ENCODE peak calls at places on chromosomes 5 and 9, in ten cellular contexts. One of them, this sample, is unnamed.
A peak's percentile ranks its signal among the peaks of the same experiment; 100 is the strongest.

GRCh38 chr9:86843182-86843581 is 104.1 kb downstream of the GAS1 start:
- DNase-seq in lower lobe of right lung: no peak
- DNase-seq in GM23248: no peak
- DNase-seq in tibial artery: no peak
- DNase-seq in mesenchymal stem cell: no peak
- DNase-seq in DND-41: no peak
- DNase-seq in aorta: no peak
- DNase-seq in PC-3: no peak
- DNase-seq in Caco-2: no peak
- DNase-seq in neural progenitor cell: no peak
- DNase-seq in this sample: no peak

GRCh38 chr5:56429110-56429561 is 196.0 kb upstream of the ANKRD55 start:
- DNase-seq in PC-3: no peak
- DNase-seq in aorta: no peak
- DNase-seq in GM23248: no peak
- DNase-seq in lower lobe of right lung: no peak
- DNase-seq in Caco-2: no peak
- DNase-seq in mesenchymal stem cell: peak; percentile 33
- DNase-seq in neural progenitor cell: no peak
- DNase-seq in tibial artery: no peak
- DNase-seq in DND-41: no peak
- DNase-seq in this sample: no peak

GRCh38 chr9:98071737-98072136 is 15.2 kb downstream of the NANS start:
- DNase-seq in Caco-2: no peak
- DNase-seq in neural progenitor cell: no peak
- DNase-seq in GM23248: no peak
- DNase-seq in lower lobe of right lung: no peak
- DNase-seq in aorta: no peak
- DNase-seq in DND-41: no peak
- DNase-seq in tibial artery: no peak
- DNase-seq in mesenchymal stem cell: no peak
- DNase-seq in PC-3: no peak
- DNase-seq in this sample: no peak

GRCh38 chr5:172364773-172365172 is 81.2 kb upstream of the UBTD2 start:
- DNase-seq in GM23248: peak; percentile 7
- DNase-seq in Caco-2: no peak
- DNase-seq in tibial artery: no peak
- DNase-seq in mesenchymal stem cell: no peak
- DNase-seq in neural progenitor cell: no peak
- DNase-seq in lower lobe of right lung: no peak
- DNase-seq in DND-41: peak; percentile 52
- DNase-seq in PC-3: no peak
- DNase-seq in aorta: no peak
- DNase-seq in this sample: no peak

GRCh38 chr9:95938724-95939123 is 63.2 kb downstream of the ERCC6L2 start:
- DNase-seq in Caco-2: no peak
- DNase-seq in lower lobe of right lung: no peak
- DNase-seq in aorta: no peak
- DNase-seq in PC-3: no peak
- DNase-seq in DND-41: no peak
- DNase-seq in tibial artery: no peak
- DNase-seq in neural progenitor cell: no peak
- DNase-seq in GM23248: no peak
- DNase-seq in mesenchymal stem cell: no peak
- DNase-seq in this sample: no peak

GRCh38 chr5:68251804-68252648 is 36.5 kb downstream of the PIK3R1 start:
- DNase-seq in tibial artery: peak; percentile 80
- DNase-seq in mesenchymal stem cell: peak; percentile 51
- DNase-seq in PC-3: no peak
- DNase-seq in neural progenitor cell: no peak
- DNase-seq in Caco-2: no peak
- DNase-seq in DND-41: no peak
- DNase-seq in aorta: no peak
- DNase-seq in lower lobe of right lung: no peak
- DNase-seq in GM23248: peak; percentile 73
- DNase-seq in this sample: no peak

GRCh38 chr9:136740971-136741884 is 1.5 kb downstream of the LCN10 start:
- DNase-seq in lower lobe of right lung: no peak
- DNase-seq in GM23248: peak; percentile 43
- DNase-seq in DND-41: no peak
- DNase-seq in tibial artery: no peak
- DNase-seq in aorta: no peak
- DNase-seq in Caco-2: no peak
- DNase-seq in PC-3: no peak
- DNase-seq in neural progenitor cell: no peak
- DNase-seq in mesenchymal stem cell: no peak
- DNase-seq in this sample: no peak

GRCh38 chr5:159043551-159043950 is 56.2 kb downstream of the EBF1 start:
- DNase-seq in PC-3: no peak
- DNase-seq in neural progenitor cell: no peak
- DNase-seq in mesenchymal stem cell: no peak
- DNase-seq in GM23248: no peak
- DNase-seq in lower lobe of right lung: no peak
- DNase-seq in aorta: no peak
- DNase-seq in tibial artery: no peak
- DNase-seq in DND-41: no peak
- DNase-seq in Caco-2: no peak
- DNase-seq in this sample: no peak

GRCh38 chr9:107227696-107228258 is 55.3 kb upstream of the RAD23B start:
- DNase-seq in DND-41: no peak
- DNase-seq in lower lobe of right lung: no peak
- DNase-seq in neural progenitor cell: no peak
- DNase-seq in Caco-2: no peak
- DNase-seq in GM23248: peak; percentile 13
- DNase-seq in PC-3: no peak
- DNase-seq in aorta: no peak
- DNase-seq in mesenchymal stem cell: no peak
- DNase-seq in tibial artery: no peak
- DNase-seq in this sample: no peak

GRCh38 chr5:128988476-128988875 is 23.2 kb downstream of the SLC27A6 start:
- DNase-seq in GM23248: no peak
- DNase-seq in lower lobe of right lung: no peak
- DNase-seq in DND-41: no peak
- DNase-seq in neural progenitor cell: no peak
- DNase-seq in aorta: no peak
- DNase-seq in Caco-2: no peak
- DNase-seq in mesenchymal stem cell: peak; percentile 58
- DNase-seq in PC-3: no peak
- DNase-seq in tibial artery: no peak
- DNase-seq in this sample: no peak

GRCh38 chr5:32709789-32710334 is 1.3 kb upstream of the NPR3 start:
- DNase-seq in PC-3: peak; percentile 79
- DNase-seq in DND-41: no peak
- DNase-seq in Caco-2: peak; percentile 65
- DNase-seq in lower lobe of right lung: peak; percentile 70
- DNase-seq in tibial artery: peak; percentile 87
- DNase-seq in neural progenitor cell: peak; percentile 88
- DNase-seq in aorta: peak; percentile 92
- DNase-seq in mesenchymal stem cell: peak; percentile 85
- DNase-seq in GM23248: peak; percentile 91
- DNase-seq in this sample: no peak

GRCh38 chr5:16179936-16180788 is 571 bp upstream of the MARCHF11 start:
- DNase-seq in Caco-2: no peak
- DNase-seq in aorta: peak; percentile 70
- DNase-seq in tibial artery: no peak
- DNase-seq in neural progenitor cell: peak; percentile 52
- DNase-seq in lower lobe of right lung: no peak
- DNase-seq in mesenchymal stem cell: no peak
- DNase-seq in PC-3: no peak
- DNase-seq in DND-41: no peak
- DNase-seq in GM23248: no peak
- DNase-seq in this sample: no peak

GRCh38 chr9:130182090-130182909 is 10.1 kb downstream of the NCS1 start:
- DNase-seq in PC-3: no peak
- DNase-seq in tibial artery: no peak
- DNase-seq in lower lobe of right lung: no peak
- DNase-seq in DND-41: no peak
- DNase-seq in aorta: no peak
- DNase-seq in neural progenitor cell: no peak
- DNase-seq in mesenchymal stem cell: no peak
- DNase-seq in Caco-2: no peak
- DNase-seq in GM23248: no peak
- DNase-seq in this sample: no peak

GRCh38 chr5:32507738-32508434 is 63.3 kb upstream of the ZFR start:
- DNase-seq in Caco-2: no peak
- DNase-seq in lower lobe of right lung: no peak
- DNase-seq in tibial artery: no peak
- DNase-seq in PC-3: peak; percentile 99
- DNase-seq in aorta: no peak
- DNase-seq in mesenchymal stem cell: no peak
- DNase-seq in neural progenitor cell: no peak
- DNase-seq in GM23248: peak; percentile 95
- DNase-seq in DND-41: no peak
- DNase-seq in this sample: no peak

GRCh38 chr5:2756764-2757163 is 5.3 kb upstream of the IRX2 start:
- DNase-seq in lower lobe of right lung: no peak
- DNase-seq in DND-41: no peak
- DNase-seq in neural progenitor cell: no peak
- DNase-seq in aorta: no peak
- DNase-seq in mesenchymal stem cell: no peak
- DNase-seq in tibial artery: peak; percentile 43
- DNase-seq in Caco-2: peak; percentile 52
- DNase-seq in GM23248: peak; percentile 76
- DNase-seq in PC-3: peak; percentile 26
- DNase-seq in this sample: no peak

GRCh38 chr5:159705948-159706347 is 210.3 kb upstream of the ADRA1B start:
- DNase-seq in lower lobe of right lung: no peak
- DNase-seq in aorta: no peak
- DNase-seq in PC-3: no peak
- DNase-seq in tibial artery: no peak
- DNase-seq in neural progenitor cell: no peak
- DNase-seq in DND-41: no peak
- DNase-seq in mesenchymal stem cell: no peak
- DNase-seq in Caco-2: no peak
- DNase-seq in GM23248: no peak
- DNase-seq in this sample: no peak

GRCh38 chr9:68637020-68637419 is 68.0 kb upstream of the PIP5K1B start:
- DNase-seq in DND-41: no peak
- DNase-seq in PC-3: no peak
- DNase-seq in tibial artery: no peak
- DNase-seq in lower lobe of right lung: no peak
- DNase-seq in GM23248: no peak
- DNase-seq in aorta: no peak
- DNase-seq in Caco-2: no peak
- DNase-seq in neural progenitor cell: no peak
- DNase-seq in mesenchymal stem cell: no peak
- DNase-seq in this sample: no peak

GRCh38 chr5:83069406-83069805 is 7.8 kb downstream of the TMEM167A start:
- DNase-seq in aorta: no peak
- DNase-seq in lower lobe of right lung: no peak
- DNase-seq in neural progenitor cell: no peak
- DNase-seq in Caco-2: no peak
- DNase-seq in tibial artery: no peak
- DNase-seq in mesenchymal stem cell: no peak
- DNase-seq in GM23248: no peak
- DNase-seq in PC-3: no peak
- DNase-seq in DND-41: no peak
- DNase-seq in this sample: no peak

GRCh38 chr5:83071286-83071685 is 5.9 kb downstream of the TMEM167A start:
- DNase-seq in DND-41: no peak
- DNase-seq in GM23248: no peak
- DNase-seq in tibial artery: no peak
- DNase-seq in aorta: no peak
- DNase-seq in Caco-2: no peak
- DNase-seq in mesenchymal stem cell: no peak
- DNase-seq in neural progenitor cell: no peak
- DNase-seq in lower lobe of right lung: no peak
- DNase-seq in PC-3: no peak
- DNase-seq in this sample: no peak

GRCh38 chr5:83066548-83067110 is 10.6 kb downstream of the TMEM167A start:
- DNase-seq in tibial artery: no peak
- DNase-seq in GM23248: no peak
- DNase-seq in neural progenitor cell: peak; percentile 61
- DNase-seq in lower lobe of right lung: no peak
- DNase-seq in DND-41: no peak
- DNase-seq in aorta: no peak
- DNase-seq in PC-3: no peak
- DNase-seq in Caco-2: no peak
- DNase-seq in mesenchymal stem cell: no peak
- DNase-seq in this sample: no peak
- H3K4me1 ChIP-seq in tibial artery: no peaks in the 10 kb centered on the region
- H3K4me1 ChIP-seq in GM23248: peaks cover 15% of the 10 kb centered on the region
- H3K4me1 ChIP-seq in neural progenitor cell: peaks cover 22% of the 10 kb centered on the region
- H3K4me1 ChIP-seq in lower lobe of right lung: no peaks in the 10 kb centered on the region
- H3K4me1 ChIP-seq in DND-41: peaks cover 21% of the 10 kb centered on the region
- H3K4me1 ChIP-seq in aorta: no peaks in the 10 kb centered on the region
- H3K4me1 ChIP-seq in PC-3: no peaks in the 10 kb centered on the region
- H3K4me1 ChIP-seq in Caco-2: peaks cover 4% of the 10 kb centered on the region
- H3K4me1 ChIP-seq in mesenchymal stem cell: no peaks in the 10 kb centered on the region
- H3K4me1 ChIP-seq in this sample: peaks cover 25% of the 10 kb centered on the region

DNA sequence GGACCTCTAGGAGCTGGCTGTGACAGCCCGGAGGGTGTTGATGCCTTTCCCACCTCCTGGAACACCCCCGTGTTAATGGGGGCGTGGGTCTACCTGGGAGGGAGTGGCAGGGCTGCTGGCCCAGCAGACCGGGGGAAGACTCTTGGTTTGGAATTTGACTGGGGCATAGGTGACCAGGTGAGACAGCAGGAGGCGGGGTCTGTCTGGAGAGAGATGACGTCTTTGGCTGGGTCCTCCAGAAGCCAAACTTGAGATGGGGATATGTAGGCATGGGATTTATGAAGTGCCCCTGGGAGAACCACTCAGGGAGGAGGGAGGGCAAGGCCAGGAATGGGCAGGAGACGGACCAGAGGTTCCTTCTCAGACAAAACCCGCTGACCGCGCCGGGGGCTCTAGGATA is 42.6 kb downstream of the NEK6 start:
- DNase-seq in Caco-2: no peak
- DNase-seq in lower lobe of right lung: no peak
- DNase-seq in aorta: no peak
- DNase-seq in GM23248: no peak
- DNase-seq in PC-3: peak; percentile 18
- DNase-seq in neural progenitor cell: no peak
- DNase-seq in mesenchymal stem cell: no peak
- DNase-seq in tibial artery: no peak
- DNase-seq in DND-41: no peak
- DNase-seq in this sample: no peak
- H3K4me1 ChIP-seq in Caco-2: peaks cover 33% of the 10 kb centered on the region
- H3K4me1 ChIP-seq in lower lobe of right lung: peaks cover 54% of the 10 kb centered on the region
- H3K4me1 ChIP-seq in aorta: peaks cover 3% of the 10 kb centered on the region
- H3K4me1 ChIP-seq in GM23248: peaks cover 30% of the 10 kb centered on the region
- H3K4me1 ChIP-seq in PC-3: peaks cover 49% of the 10 kb centered on the region
- H3K4me1 ChIP-seq in neural progenitor cell: peaks cover 4% of the 10 kb centered on the region
- H3K4me1 ChIP-seq in mesenchymal stem cell: peaks cover 62% of the 10 kb centered on the region
- H3K4me1 ChIP-seq in tibial artery: no peaks in the 10 kb centered on the region
- H3K4me1 ChIP-seq in DND-41: no peaks in the 10 kb centered on the region
- H3K4me1 ChIP-seq in this sample: no peaks in the 10 kb centered on the region

GRCh38 chr9:35940474-35941467 is 17.2 kb downstream of the OR2S2 start:
- DNase-seq in aorta: no peak
- DNase-seq in mesenchymal stem cell: no peak
- DNase-seq in Caco-2: no peak
- DNase-seq in tibial artery: no peak
- DNase-seq in DND-41: peak; percentile 87
- DNase-seq in GM23248: peak; percentile 28
- DNase-seq in lower lobe of right lung: no peak
- DNase-seq in neural progenitor cell: no peak
- DNase-seq in PC-3: no peak
- DNase-seq in this sample: peak; percentile 63
- H3K4me1 ChIP-seq in aorta: no peaks in the 10 kb centered on the region
- H3K4me1 ChIP-seq in mesenchymal stem cell: peaks cover 9% of the 10 kb centered on the region
- H3K4me1 ChIP-seq in Caco-2: peaks cover 12% of the 10 kb centered on the region
- H3K4me1 ChIP-seq in tibial artery: no peaks in the 10 kb centered on the region
- H3K4me1 ChIP-seq in DND-41: peaks cover 42% of the 10 kb centered on the region
- H3K4me1 ChIP-seq in GM23248: peaks cover 19% of the 10 kb centered on the region
- H3K4me1 ChIP-seq in lower lobe of right lung: peaks cover 26% of the 10 kb centered on the region
- H3K4me1 ChIP-seq in neural progenitor cell: no peaks in the 10 kb centered on the region
- H3K4me1 ChIP-seq in PC-3: peaks cover 7% of the 10 kb centered on the region
- H3K4me1 ChIP-seq in this sample: peaks cover 89% of the 10 kb centered on the region

GRCh38 chr5:150627731-150628545 is 12.5 kb upstream of the SYNPO start:
- DNase-seq in tibial artery: peak; percentile 69
- DNase-seq in lower lobe of right lung: no peak
- DNase-seq in mesenchymal stem cell: peak; percentile 56
- DNase-seq in PC-3: no peak
- DNase-seq in aorta: no peak
- DNase-seq in GM23248: peak; percentile 86
- DNase-seq in DND-41: no peak
- DNase-seq in Caco-2: no peak
- DNase-seq in neural progenitor cell: no peak
- DNase-seq in this sample: no peak
- H3K4me1 ChIP-seq in tibial artery: no peaks in the 10 kb centered on the region
- H3K4me1 ChIP-seq in lower lobe of right lung: peaks cover 80% of the 10 kb centered on the region
- H3K4me1 ChIP-seq in mesenchymal stem cell: peaks cover 23% of the 10 kb centered on the region
- H3K4me1 ChIP-seq in PC-3: peaks cover 15% of the 10 kb centered on the region
- H3K4me1 ChIP-seq in aorta: no peaks in the 10 kb centered on the region
- H3K4me1 ChIP-seq in GM23248: peaks cover 30% of the 10 kb centered on the region
- H3K4me1 ChIP-seq in DND-41: no peaks in the 10 kb centered on the region
- H3K4me1 ChIP-seq in Caco-2: peaks cover 18% of the 10 kb centered on the region
- H3K4me1 ChIP-seq in neural progenitor cell: peaks cover 11% of the 10 kb centered on the region
- H3K4me1 ChIP-seq in this sample: peaks cover 20% of the 10 kb centered on the region

This sample was measured in CD4-positive, alpha-beta memory T cell.